ENCODE peak calls at places on chromosome 9, in four cellular contexts. R is uterus; I is activated CD4-positive, alpha-beta T cell treated with anti-CD3 and anti-CD28 coated beads for 24 hours; Y is neural progenitor cell. W is an unnamed sample.
A peak's percentile ranks its signal among the peaks of the same experiment; 100 is the strongest.

GRCh38 chr9:129868033-129868395 is 32.8 kb downstream of the USP20 start:
- DNase-seq in R (no peak), I (no peak), Y (no peak), W (no peak)

GRCh38 chr9:134179918-134180785 is 15.8 kb upstream of the RNU6ATAC start:
- DNase-seq in R (no peak), I (no peak), Y (no peak), W (no peak)

GRCh38 chr9:121640076-121640475 is 11.4 kb upstream of the DAB2IP start:
- DNase-seq in R (peak; percentile 54), I (peak; percentile 44), Y (peak; percentile 72), W (no peak)

GRCh38 chr9:87592554-87593394 is 95.1 kb downstream of the DAPK1 start:
- DNase-seq in R (peak; percentile 73), I (no peak), Y (no peak), W (no peak)

GRCh38 chr9:101369286-101369685 is 15.5 kb downstream of the BAAT start:
- DNase-seq in R (no peak), I (no peak), Y (no peak), W (no peak)

GRCh38 chr9:135165003-135165711 is 77.7 kb downstream of the OLFM1 start:
- DNase-seq in R (no peak), I (no peak), Y (peak; percentile 27), W (no peak)

GRCh38 chr9:76817489-76817888 is 53.3 kb downstream of the PCA3 start:
- DNase-seq in R (no peak), I (no peak), Y (no peak), W (no peak)

GRCh38 chr9:124839612-124840299 is 13.5 kb upstream of the WDR38 start:
- DNase-seq in R (no peak), I (no peak), Y (peak; percentile 52), W (no peak)

W was measured in GM18507.